ENCODE peak calls at places on chromosomes 5 and 9, in five cellular contexts. N is stomach, G is A549, J is heart left ventricle, I is tibial nerve. L is an unnamed sample.

GRCh38 chr9:137307255-137308101 is 5.4 kb upstream of the NRARP start:
- DNase-seq in N (no peak), G (no peak), J (peak; percentile 24), I (no peak), L (peak; percentile 86)

GRCh38 chr5:24367211-24367610 is 277.6 kb downstream of the CDH10 start:
- DNase-seq in N (no peak), G (no peak), J (no peak), I (no peak), L (no peak)

GRCh38 chr5:35095366-35095765 is 47.6 kb upstream of the AGXT2 start:
- DNase-seq in N (no peak), G (no peak), J (no peak), I (no peak), L (no peak)

GRCh38 chr5:15137414-15137813 is 265.8 kb upstream of the ANKH start:
- DNase-seq in N (no peak), G (no peak), J (no peak), I (no peak), L (no peak)

GRCh38 chr9:4497855-4498254 is 7.6 kb downstream of the SLC1A1 start:
- DNase-seq in N (no peak), G (no peak), J (no peak), I (no peak), L (no peak)

GRCh38 chr5:132263548-132264261 is 6.2 kb downstream of the PDLIM4 start:
- DNase-seq in N (no peak), G (peak; percentile 64), J (no peak), I (peak; percentile 8), L (peak; percentile 50)

GRCh38 chr5:81825237-81825636 is 74.3 kb upstream of the SSBP2 start:
- DNase-seq in N (peak; percentile 37), G (peak; percentile 21), J (peak; percentile 87), I (peak; percentile 44), L (no peak)

GRCh38 chr5:1274471-1274870 is 20.4 kb downstream of the TERT start:
- DNase-seq in N (no peak), G (no peak), J (no peak), I (no peak), L (no peak)

GRCh38 chr9:114110180-114110579 is 11.1 kb upstream of the KIF12 start:
- DNase-seq in N (no peak), G (peak; percentile 35), J (no peak), I (no peak), L (no peak)

GRCh38 chr5:163566678-163567077 is 61.3 kb downstream of the MAT2B start:
- DNase-seq in N (no peak), G (no peak), J (no peak), I (no peak), L (no peak)
- TF ChIP-seq POLR2A in N (no peak), G (no peak), J (no peak), I (no peak), L (no peak)

GRCh38 chr5:171392585-171393159 is 5.0 kb downstream of the NPM1 start:
- DNase-seq in N (no peak), G (no peak), J (no peak), I (no peak), L (no peak)
- H3K4me1 ChIP-seq in N (peaks cover 15% of the 10 kb centered on the region), G (peaks cover 73% of the 10 kb centered on the region), J (peaks cover 43% of the 10 kb centered on the region), I (peaks cover 47% of the 10 kb centered on the region), L (peaks cover 11% of the 10 kb centered on the region)

GRCh38 chr5:141815051-141815795 is 63.0 kb downstream of the PCDH1 start:
- DNase-seq in N (no peak), G (no peak), J (no peak), I (no peak), L (no peak)

GRCh38 chr5:141812512-141812911 is 65.7 kb downstream of the PCDH1 start:
- DNase-seq in N (no peak), G (no peak), J (no peak), I (no peak), L (no peak)

GRCh38 chr5:141815796-141816180 is 62.4 kb downstream of the PCDH1 start:
- DNase-seq in N (no peak), G (no peak), J (no peak), I (no peak), L (no peak)

GRCh38 chr5:141816598-141817399 is 61.4 kb downstream of the PCDH1 start:
- DNase-seq in N (no peak), G (no peak), J (no peak), I (no peak), L (no peak)

DNA sequence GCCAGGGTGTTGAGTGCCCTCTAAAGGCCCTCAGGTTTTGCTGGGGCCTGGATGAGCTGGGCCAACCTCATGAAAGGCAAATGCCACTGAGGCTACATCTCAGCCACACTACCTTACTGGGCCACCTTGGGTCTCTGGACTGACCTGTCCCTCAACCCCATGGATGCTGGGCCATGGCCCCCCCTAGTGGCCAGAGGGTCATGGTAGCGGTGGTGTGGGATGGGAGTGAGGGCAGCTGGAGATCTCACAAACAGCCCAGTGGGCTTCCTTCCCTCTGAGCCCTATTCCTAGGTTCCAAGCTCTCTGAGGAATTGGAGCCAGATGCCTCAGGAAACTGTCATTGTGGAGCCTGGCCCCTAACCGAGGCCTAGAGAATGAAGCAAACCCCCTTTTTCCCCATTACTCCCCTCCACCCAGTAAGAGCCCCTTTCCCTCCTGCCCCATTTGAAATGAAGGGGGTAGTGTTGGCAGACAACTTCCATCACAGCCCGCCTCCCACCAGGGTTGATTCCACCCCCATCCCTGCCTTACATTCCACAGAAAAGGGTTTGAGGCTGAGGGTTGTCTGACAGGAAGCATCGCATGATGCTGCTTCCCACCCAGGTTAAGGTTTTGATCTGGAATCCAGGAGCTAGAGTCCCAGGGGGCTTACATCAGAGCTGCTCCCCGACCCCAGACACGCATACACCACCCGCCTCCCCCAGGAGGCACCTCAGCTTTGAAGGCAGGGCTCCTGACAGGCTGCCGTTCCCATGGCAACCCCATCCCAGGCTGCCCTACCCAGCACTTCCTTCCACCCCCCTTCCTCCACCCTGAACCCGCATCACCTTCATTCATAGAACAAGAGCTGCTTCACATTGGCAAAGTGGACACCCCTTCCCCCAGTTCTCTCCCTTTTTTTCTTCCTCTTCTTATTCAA is 63.9 kb downstream of the PCDH1 start:
- DNase-seq in N (peak; percentile 68), G (peak; percentile 79), J (peak; percentile 64), I (no peak), L (peak; percentile 68)
- TF ChIP-seq CTCF in N (no peak), G (peak; percentile 61), J (peak; percentile 46), I (no peak), L (peak; percentile 51)

DNA sequence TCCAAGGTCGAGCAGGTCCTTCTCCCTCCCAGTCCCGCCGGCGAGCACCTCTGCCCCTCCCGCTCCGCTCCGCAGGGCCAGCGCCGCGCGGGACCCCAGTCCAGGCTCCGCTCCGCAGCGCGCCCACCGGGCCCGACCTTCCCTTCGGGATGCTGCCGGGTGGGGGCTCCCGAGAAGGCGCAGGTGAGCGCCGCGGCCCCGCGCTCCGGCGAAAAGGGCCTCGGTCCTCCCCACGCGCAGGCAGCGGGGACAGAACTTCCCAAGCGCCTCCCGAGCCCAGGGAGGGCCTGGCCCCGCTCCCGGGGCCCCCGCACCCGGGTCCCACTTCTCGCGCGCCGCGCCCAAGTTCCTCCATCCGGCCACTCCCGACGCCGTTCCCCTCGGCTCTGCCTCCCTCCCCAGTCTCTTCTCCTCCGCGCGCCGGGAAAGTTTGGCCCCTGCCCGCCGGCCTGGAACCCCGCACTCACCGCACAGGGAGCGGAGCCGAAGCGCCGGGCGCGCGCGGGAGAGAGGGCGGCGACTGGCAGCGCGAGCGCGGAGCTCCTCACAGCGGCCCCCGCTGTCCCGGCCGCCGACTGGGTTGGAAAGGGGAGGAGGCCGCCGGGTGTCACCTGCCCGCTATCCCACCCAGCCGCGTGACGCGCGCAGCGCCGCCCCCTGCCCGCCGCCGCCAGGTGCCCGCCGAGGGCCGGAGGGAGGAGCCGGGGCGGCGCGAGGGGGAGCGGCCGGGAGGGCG is at the start of gene ELOVL7:
- DNase-seq in N (peak; percentile 79), G (peak; percentile 10), J (peak; percentile 41), I (no peak), L (peak; percentile 84)
- TF ChIP-seq POLR2A in N (no peak), G (no peak), J (no peak), I (peak; percentile 46), L (peak; percentile 92)

GRCh38 chr5:172835246-172836030 is 1.4 kb downstream of the ERGIC1 start:
- DNase-seq in N (no peak), G (no peak), J (no peak), I (no peak), L (no peak)
- H3K4me1 ChIP-seq in N (peaks cover 54% of the 10 kb centered on the region), G (peaks cover 56% of the 10 kb centered on the region), J (peaks cover 46% of the 10 kb centered on the region), I (peaks cover 57% of the 10 kb centered on the region), L (peaks cover 27% of the 10 kb centered on the region)

DNA sequence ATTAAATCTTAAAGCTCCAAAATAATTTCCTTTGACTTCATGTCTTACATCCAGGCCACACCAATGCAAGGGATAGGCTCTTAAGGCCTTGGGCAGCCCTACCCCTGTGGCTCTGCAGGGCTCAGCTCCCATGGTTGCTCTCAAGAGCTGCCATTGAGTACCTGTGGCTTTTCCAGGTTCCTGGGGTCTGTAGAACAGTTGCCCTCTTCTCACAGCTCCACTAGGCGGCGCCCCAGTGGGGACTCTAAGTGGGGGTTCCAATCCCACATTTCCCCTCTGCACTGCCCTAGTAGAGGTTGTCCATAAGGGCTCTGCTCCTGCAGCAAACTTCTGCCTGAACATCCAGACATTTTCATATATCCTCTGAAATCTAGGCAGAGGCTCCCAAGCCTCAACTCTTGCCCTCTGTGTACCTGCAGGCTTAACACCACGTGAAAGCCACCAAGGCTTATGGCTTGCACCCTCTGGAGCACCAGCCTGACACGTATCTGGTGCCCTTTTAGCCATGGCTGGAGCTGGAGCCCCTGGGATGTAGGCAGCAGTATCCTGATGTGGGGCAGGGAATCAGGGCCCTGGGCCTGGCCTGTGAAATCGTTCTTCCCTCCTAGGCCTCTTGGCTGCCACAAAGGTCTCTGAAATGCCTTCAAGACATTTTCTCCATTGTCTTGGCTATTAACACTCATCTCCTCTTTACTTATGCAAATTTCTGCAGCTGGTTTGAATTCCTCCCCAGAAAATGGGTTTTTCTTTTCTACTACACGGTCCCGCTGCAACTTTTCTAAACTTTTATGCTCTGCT is 185.1 kb downstream of the SMARCA2 start:
- DNase-seq in N (no peak), G (no peak), J (no peak), I (no peak), L (no peak)
- TF ChIP-seq CTCF in N (no peak), G (no peak), J (no peak), I (no peak), L (no peak)

GRCh38 chr9:124855944-124856773 is 2.9 kb downstream of the WDR38 start:
- DNase-seq in N (no peak), G (no peak), J (no peak), I (no peak), L (no peak)
- TF ChIP-seq POLR2A in N (no peak), G (no peak), J (no peak), I (no peak), L (no peak)

GRCh38 chr9:19049872-19050636 is 827 bp downstream of the RRAGA start:
- DNase-seq in N (no peak), G (no peak), J (no peak), I (peak; percentile 16), L (no peak)
- H3K4me1 ChIP-seq in N (peaks cover 36% of the 10 kb centered on the region), G (peaks cover 21% of the 10 kb centered on the region), J (peaks cover 41% of the 10 kb centered on the region), I (peaks cover 54% of the 10 kb centered on the region), L (peaks cover 5% of the 10 kb centered on the region)

DNA sequence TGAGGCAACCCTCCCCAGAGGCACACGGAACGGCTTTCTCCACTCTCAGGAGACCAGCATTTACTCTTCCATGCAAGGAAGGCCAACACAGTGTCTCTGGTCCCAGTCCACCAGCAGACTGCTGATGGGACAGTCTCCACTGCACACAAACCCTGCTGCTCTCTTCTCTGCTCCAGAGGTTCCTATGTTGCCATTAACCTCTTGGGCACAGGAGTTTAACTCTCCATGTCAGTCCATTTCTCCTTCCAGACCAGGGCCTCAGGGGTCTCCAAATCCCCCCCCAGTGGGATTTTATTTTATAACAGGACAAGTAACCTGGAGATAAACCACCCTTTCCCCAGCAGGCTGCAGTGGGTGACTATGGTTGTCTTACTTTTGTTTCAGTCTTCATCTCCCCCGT is 452.5 kb downstream of the GADD45G start:
- DNase-seq in N (no peak), G (no peak), J (no peak), I (no peak), L (no peak)
- TF ChIP-seq CTCF in N (no peak), G (no peak), J (no peak), I (no peak), L (no peak)

L was measured in Peyer's patch.